ENCODE peak calls at places on chromosomes 1 and 21, in seven cellular contexts. Q is IMR-90, O is SK-N-DZ, A is skeletal muscle cell, M is NCI-H1092 treated with DMSO at 0.1 percent for 48 hours, S is NCI-H446, B is T-helper 2 cell. Y is an unnamed sample.

GRCh38 chr1:220748091-220748934 is at the start of gene MTARC2:
- DNase-seq in M (peak), A (peak), O (no peak), Q (peak), B (no peak), S (no peak), Y (peak)

GRCh38 chr1:5980314-5981008 is 11.8 kb downstream of the NPHP4 start:
- DNase-seq in O (peak), M (no peak), S (no peak), Q (peak), A (no peak), B (no peak), Y (peak)

GRCh38 chr1:16212251-16212961 is at the start of gene ARHGEF19:
- DNase-seq in Q (no peak), A (no peak), O (no peak), B (no peak), M (peak), S (no peak), Y (no peak)

GRCh38 chr1:97174039-97174704 is 452.6 kb downstream of the PTBP2 start:
- DNase-seq in Q (no peak), M (no peak), S (peak), A (no peak), B (no peak), O (no peak), Y (peak)

GRCh38 chr1:169312084-169312954 is 55.3 kb downstream of the NME7 start:
- DNase-seq in B (no peak), O (no peak), S (no peak), A (peak), Q (peak), M (no peak), Y (peak)

GRCh38 chr1:161171696-161172095 is 5.5 kb downstream of the PPOX start:
- DNase-seq in A (no peak), S (no peak), Q (no peak), O (no peak), B (no peak), M (no peak), Y (no peak)

GRCh38 chr1:5375437-5375836 is 616.8 kb downstream of the NPHP4 start:
- DNase-seq in O (no peak), M (no peak), Q (no peak), A (no peak), B (no peak), S (no peak), Y (no peak)

GRCh38 chr1:8259498-8260290 is 58.2 kb upstream of the SLC45A1 start:
- DNase-seq in O (no peak), B (no peak), M (peak), S (no peak), Q (peak), A (peak), Y (peak)

GRCh38 chr1:203306970-203307541 is 1.7 kb downstream of the BTG2 start:
- DNase-seq in Q (no peak), M (no peak), S (no peak), O (no peak), A (no peak), B (peak), Y (no peak)

GRCh38 chr1:183879477-183879876 is 74.6 kb downstream of the RGL1 start:
- DNase-seq in Q (no peak), B (no peak), A (no peak), M (no peak), O (no peak), S (no peak), Y (no peak)

GRCh38 chr1:150508982-150509381 is 1.1 kb downstream of the ECM1 start:
- DNase-seq in Q (no peak), B (no peak), A (no peak), O (no peak), S (no peak), M (no peak), Y (no peak)

GRCh38 chr1:182141040-182141439 is 79.5 kb upstream of the ZNF648 start:
- DNase-seq in Q (no peak), M (no peak), B (no peak), O (no peak), A (no peak), S (no peak), Y (no peak)

GRCh38 chr1:5660141-5660935 is 331.9 kb downstream of the NPHP4 start:
- DNase-seq in A (no peak), Q (no peak), O (no peak), B (no peak), M (no peak), S (no peak), Y (no peak)

GRCh38 chr1:201791775-201792166 is 37.2 kb upstream of the IPO9 start:
- DNase-seq in O (no peak), A (peak), Q (peak), S (peak), M (no peak), B (no peak), Y (peak)

GRCh38 chr1:50348449-50349241 is 74.6 kb downstream of the DMRTA2 start:
- DNase-seq in A (peak), O (peak), M (peak), S (peak), Q (peak), B (no peak), Y (peak)

GRCh38 chr1:29703596-29703995 is 467.3 kb downstream of the PTPRU start:
- DNase-seq in M (peak), Q (peak), B (no peak), A (no peak), S (no peak), O (peak), Y (peak)

GRCh38 chr1:11318982-11319381 is 46.0 kb downstream of the UBIAD1 start:
- DNase-seq in Q (no peak), O (peak), M (no peak), B (no peak), A (no peak), S (no peak), Y (no peak)

GRCh38 chr1:246959944-246960693 is 28.4 kb upstream of the AHCTF1 start:
- DNase-seq in A (no peak), Q (no peak), O (no peak), B (no peak), M (no peak), S (no peak), Y (no peak)

GRCh38 chr21:42621828-42622199 is 31.6 kb upstream of the PDE9A start:
- DNase-seq in Q (no peak), S (no peak), A (no peak), B (no peak), M (peak), O (no peak), Y (no peak)

GRCh38 chr1:116956378-116956777 is 45.2 kb upstream of the CD101 start:
- DNase-seq in S (no peak), B (no peak), A (no peak), M (no peak), O (no peak), Q (no peak), Y (no peak)

GRCh38 chr1:159854693-159855192 is 7.7 kb downstream of the VSIG8 start:
- DNase-seq in B (peak), M (peak), O (peak), Q (peak), S (no peak), A (peak), Y (peak)

GRCh38 chr1:7967206-7967605 is 5.7 kb downstream of the PARK7 start:
- DNase-seq in Q (no peak), B (no peak), A (no peak), O (no peak), M (peak), S (no peak), Y (no peak)

GRCh38 chr1:201877877-201878339 is 10.8 kb upstream of the SHISA4 start:
- DNase-seq in Q (peak), S (no peak), B (no peak), A (no peak), O (no peak), M (no peak), Y (peak)

GRCh38 chr1:31617917-31618746 is 643 bp downstream of the HCRTR1 start:
- DNase-seq in S (no peak), M (no peak), Q (peak), O (peak), A (no peak), B (peak), Y (peak)

GRCh38 chr1:34603594-34603993 is 151.3 kb upstream of the GJB5 start:
- DNase-seq in S (no peak), O (no peak), Q (no peak), M (peak), B (no peak), A (no peak), Y (no peak)

GRCh38 chr1:228087771-228088251 is 5.3 kb downstream of the ARF1 start:
- DNase-seq in Q (peak), M (no peak), B (peak), S (no peak), A (peak), O (no peak), Y (peak)

GRCh38 chr1:117607471-117607870 is 1.6 kb downstream of the TENT5C start:
- DNase-seq in B (peak), S (no peak), A (no peak), O (no peak), M (no peak), Q (no peak), Y (no peak)

GRCh38 chr1:35901235-35901634 is 18.2 kb downstream of the AGO1 start:
- DNase-seq in B (no peak), Q (no peak), S (no peak), A (no peak), O (no peak), M (no peak), Y (no peak)

GRCh38 chr1:159925713-159926066 is 383 bp upstream of the TAGLN2 start:
- DNase-seq in O (no peak), Q (no peak), M (no peak), B (peak), A (no peak), S (no peak), Y (no peak)

GRCh38 chr1:214422137-214422671 is 129.2 kb downstream of the PTPN14 start:
- DNase-seq in Q (peak), O (no peak), B (no peak), A (peak), M (no peak), S (no peak), Y (peak)

GRCh38 chr1:203619091-203619780 is 7.4 kb upstream of the ATP2B4 start:
- DNase-seq in Q (no peak), O (no peak), A (no peak), B (no peak), M (no peak), S (no peak), Y (no peak)

GRCh38 chr1:51316113-51316763 is 14.1 kb downstream of the TTC39A start:
- DNase-seq in A (no peak), O (no peak), Q (no peak), S (no peak), B (no peak), M (peak), Y (no peak)

GRCh38 chr1:214665606-214666110 is 62.7 kb downstream of the CENPF start:
- DNase-seq in A (peak), Q (peak), O (no peak), M (no peak), B (no peak), S (no peak), Y (no peak)

GRCh38 chr1:16727190-16728111 is 12.9 kb upstream of the RNU1-4 start:
- DNase-seq in M (no peak), A (peak), S (no peak), Q (peak), O (peak), B (no peak), Y (peak)

GRCh38 chr1:8681317-8681650 is 136.2 kb downstream of the RERE start:
- DNase-seq in B (no peak), M (peak), Q (no peak), O (no peak), S (no peak), A (no peak), Y (no peak)

GRCh38 chr1:185969524-185969991 is 235.4 kb downstream of the HMCN1 start:
- DNase-seq in B (no peak), Q (peak), A (no peak), S (no peak), M (no peak), O (no peak), Y (peak)

Y was measured in EL.